ENCODE peak calls at places on chromosomes 2 and 18, in ten cellular contexts. E, L, T, N, C, H, Z, I, V and U are unnamed samples.
A peak's percentile ranks its signal among the peaks of the same experiment; 100 is the strongest.

GRCh38 chr2:207768168-207768890 is 1.4 kb downstream of the FZD5 start:
- DNase-seq in E (peak; percentile 28), L (peak; percentile 57), T (peak; percentile 16), N (peak; percentile 59), C (peak; percentile 51), H (peak; percentile 54), Z (no peak), I (peak; percentile 76), V (peak; percentile 29), U (no peak)

GRCh38 chr2:21966139-21966538 is 842.4 kb downstream of the TDRD15 start:
- DNase-seq in E (no peak), L (no peak), T (no peak), N (no peak), C (peak; percentile 56), H (no peak), Z (no peak), I (no peak), V (no peak), U (no peak)

GRCh38 chr2:66443183-66443976 is 8.5 kb downstream of the MEIS1 start:
- DNase-seq in E (no peak), L (no peak), T (no peak), N (no peak), C (no peak), H (no peak), Z (no peak), I (no peak), V (no peak), U (no peak)

GRCh38 chr2:129748653-129749052 is 230.8 kb upstream of the RAB6C start:
- DNase-seq in E (no peak), L (no peak), T (no peak), N (peak; percentile 4), C (no peak), H (no peak), Z (no peak), I (no peak), V (no peak), U (no peak)

GRCh38 chr2:181623159-181623558 is 33.7 kb downstream of the CERKL start:
- DNase-seq in E (no peak), L (no peak), T (no peak), N (no peak), C (no peak), H (no peak), Z (no peak), I (no peak), V (no peak), U (no peak)

GRCh38 chr2:101788995-101789970 is 91.8 kb downstream of the MAP4K4 start:
- DNase-seq in E (no peak), L (no peak), T (no peak), N (peak; percentile 38), C (no peak), H (no peak), Z (no peak), I (no peak), V (no peak), U (no peak)

GRCh38 chr2:158729873-158730620 is 65.1 kb upstream of the DAPL1 start:
- DNase-seq in E (no peak), L (no peak), T (no peak), N (no peak), C (no peak), H (no peak), Z (no peak), I (no peak), V (no peak), U (no peak)

GRCh38 chr2:46389417-46389916 is 89.9 kb upstream of the TMEM247 start:
- DNase-seq in E (no peak), L (no peak), T (no peak), N (no peak), C (peak; percentile 40), H (no peak), Z (no peak), I (no peak), V (peak; percentile 36), U (no peak)

GRCh38 chr2:133790706-133791105 is 222.4 kb upstream of the NCKAP5 start:
- DNase-seq in E (no peak), L (no peak), T (no peak), N (no peak), C (peak; percentile 66), H (no peak), Z (peak; percentile 36), I (no peak), V (no peak), U (no peak)

GRCh38 chr2:14616950-14617349 is 15.6 kb upstream of the LRATD1 start:
- DNase-seq in E (no peak), L (no peak), T (no peak), N (no peak), C (no peak), H (no peak), Z (no peak), I (no peak), V (no peak), U (no peak)

GRCh38 chr2:100921685-100922161 is 80.4 kb upstream of the RPL31 start:
- DNase-seq in E (no peak), L (no peak), T (no peak), N (no peak), C (peak; percentile 72), H (no peak), Z (peak; percentile 88), I (no peak), V (no peak), U (no peak)

GRCh38 chr2:240589381-240589780 is 2.8 kb downstream of the CAPN10 start:
- DNase-seq in E (no peak), L (no peak), T (no peak), N (no peak), C (no peak), H (peak; percentile 4), Z (no peak), I (no peak), V (no peak), U (no peak)

GRCh38 chr2:98297817-98298684 is 48.2 kb upstream of the CNGA3 start:
- DNase-seq in E (no peak), L (no peak), T (no peak), N (no peak), C (no peak), H (no peak), Z (no peak), I (no peak), V (no peak), U (no peak)
- TF ChIP-seq CTCF in E (no peak), L (no peak), T (no peak), N (peak; percentile 35), C (no peak), H (no peak), Z (peak; percentile 38), I (no peak), V (no peak), U (no peak)

GRCh38 chr2:155266109-155266508 is 567.6 kb downstream of the KCNJ3 start:
- DNase-seq in E (no peak), L (no peak), T (no peak), N (no peak), C (no peak), H (no peak), Z (no peak), I (no peak), V (no peak), U (no peak)

DNA sequence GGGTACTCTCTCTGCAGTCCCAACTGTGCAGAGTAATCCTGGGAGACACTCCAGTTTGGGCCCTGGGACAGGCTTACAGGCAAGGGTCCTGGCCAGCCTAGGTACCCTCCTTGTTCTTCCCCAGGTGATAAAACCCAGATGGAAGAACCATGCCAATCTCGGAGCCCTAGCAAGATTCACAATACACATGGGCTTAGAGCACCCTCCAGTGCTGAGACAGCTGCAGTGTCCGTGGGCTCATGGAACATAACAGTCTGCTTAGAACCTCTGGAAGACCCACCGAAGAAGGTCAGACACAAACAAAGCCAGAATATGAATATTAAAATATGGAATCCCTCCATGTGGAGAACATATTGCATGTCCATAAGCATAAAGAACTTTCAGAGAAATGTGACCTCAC is 568.1 kb downstream of the KCNJ3 start:
- DNase-seq in E (no peak), L (no peak), T (no peak), N (no peak), C (no peak), H (no peak), Z (no peak), I (no peak), V (no peak), U (no peak)
- TF ChIP-seq CTCF in E (peak; percentile 24), L (no peak), T (no peak), N (no peak), C (no peak), H (no peak), Z (no peak), I (no peak), V (no peak), U (no peak)

GRCh38 chr2:234496442-234496834 is 443 bp downstream of the ARL4C start:
- DNase-seq in E (no peak), L (peak; percentile 31), T (peak; percentile 17), N (peak; percentile 56), C (no peak), H (peak; percentile 27), Z (no peak), I (peak; percentile 26), V (no peak), U (no peak)

GRCh38 chr2:234494361-234495075 is 2.4 kb downstream of the ARL4C start:
- DNase-seq in E (no peak), L (no peak), T (no peak), N (peak; percentile 49), C (peak; percentile 20), H (no peak), Z (no peak), I (peak; percentile 17), V (no peak), U (peak; percentile 67)

GRCh38 chr2:234495076-234495800 is 1.6 kb downstream of the ARL4C start:
- DNase-seq in E (no peak), L (no peak), T (no peak), N (no peak), C (peak; percentile 20), H (no peak), Z (no peak), I (no peak), V (no peak), U (no peak)

GRCh38 chr2:234496835-234497591 is at the start of gene ARL4C:
- DNase-seq in E (peak; percentile 60), L (peak; percentile 42), T (peak; percentile 37), N (peak; percentile 57), C (peak; percentile 63), H (peak; percentile 69), Z (peak; percentile 68), I (peak; percentile 75), V (peak; percentile 73), U (no peak)

DNA sequence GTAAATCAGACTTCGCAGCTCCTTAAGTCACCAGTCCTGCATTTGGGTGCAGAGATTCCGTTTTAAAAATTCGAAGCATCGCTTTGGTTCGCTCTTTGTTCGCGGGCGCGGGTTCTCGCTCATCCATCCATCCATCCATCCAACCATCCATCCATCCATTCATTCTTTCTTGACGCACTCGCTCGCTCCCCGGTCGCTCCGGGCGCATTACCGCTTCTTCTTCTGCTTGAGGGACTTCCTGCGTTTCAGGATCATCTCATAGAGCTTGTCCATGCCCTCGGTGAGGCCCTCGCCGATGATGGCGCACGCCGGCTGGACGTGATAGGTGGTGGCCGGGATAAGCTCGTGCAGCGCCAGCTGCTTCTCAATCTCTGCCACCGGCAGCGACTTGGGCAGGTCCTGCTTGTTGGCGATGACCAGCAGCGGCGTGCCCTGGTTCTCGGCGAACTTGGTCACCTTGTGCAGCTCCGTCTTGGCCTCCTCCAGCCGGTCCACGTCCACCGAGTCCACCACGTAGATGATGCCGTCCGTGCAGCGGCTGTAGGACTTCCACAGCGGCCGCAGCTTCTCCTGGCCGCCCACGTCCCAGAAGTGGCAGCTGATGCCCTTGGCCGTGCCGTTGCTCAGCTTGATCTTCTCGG is 960 bp downstream of the ARL4C start:
- DNase-seq in E (peak; percentile 16), L (peak; percentile 33), T (no peak), N (peak; percentile 24), C (peak; percentile 42), H (peak; percentile 22), Z (no peak), I (peak; percentile 20), V (no peak), U (no peak)
- TF ChIP-seq CTCF in E (no peak), L (no peak), T (no peak), N (no peak), C (no peak), H (no peak), Z (no peak), I (no peak), V (no peak), U (no peak)

GRCh38 chr18:37294951-37295350 is 270.6 kb downstream of the CELF4 start:
- DNase-seq in E (peak; percentile 26), L (peak; percentile 34), T (no peak), N (peak; percentile 2), C (no peak), H (no peak), Z (no peak), I (peak; percentile 31), V (no peak), U (no peak)
- TF ChIP-seq CTCF in E (peak; percentile 46), L (peak; percentile 27), T (no peak), N (peak; percentile 43), C (no peak), H (no peak), Z (peak; percentile 75), I (no peak), V (no peak), U (peak; percentile 22)